ENCODE peak calls at places on chromosomes 5 and 9, in four cellular contexts. N is caudate nucleus; G is stimulated activated naive CD4-positive, alpha-beta T cell treated with Interleukin-2 at 50 U/mL for 16 hours; U is HCEC 1CT. M is an unnamed sample.

GRCh38 chr5:176737746-176738699 is 72.3 kb upstream of the UNC5A start:
- DNase-seq in N (no peak), G (no peak), U (no peak), M (no peak)

GRCh38 chr9:131810351-131811170 is 70.7 kb upstream of the RAPGEF1 start:
- DNase-seq in N (no peak), U (no peak), G (no peak), M (no peak)

GRCh38 chr5:61055434-61056006 is 106.7 kb downstream of the SMIM15 start:
- DNase-seq in N (no peak), U (peak), G (no peak), M (peak)

GRCh38 chr5:110463116-110463515 is 263.4 kb downstream of the TMEM232 start:
- DNase-seq in U (peak), N (no peak), G (no peak), M (no peak)

GRCh38 chr5:151659001-151659754 is 27.5 kb downstream of the SPARC start:
- DNase-seq in U (peak), N (peak), G (peak), M (peak)

GRCh38 chr5:117713585-117714198 is 1139.1 kb upstream of the SEMA6A start:
- DNase-seq in N (no peak), U (no peak), G (no peak), M (peak)

GRCh38 chr9:34179528-34180138 is 790 bp downstream of the UBAP1 start:
- DNase-seq in N (no peak), G (no peak), U (peak), M (peak)

GRCh38 chr5:32074401-32074800 is 99.7 kb downstream of the GOLPH3 start:
- DNase-seq in N (no peak), G (no peak), U (no peak), M (no peak)

GRCh38 chr9:34405719-34406118 is 29.0 kb upstream of the MYORG start:
- DNase-seq in G (no peak), N (no peak), U (peak), M (peak)

GRCh38 chr5:52947208-52947607 is 41.9 kb upstream of the ITGA2 start:
- DNase-seq in U (peak), G (no peak), N (no peak), M (no peak)

GRCh38 chr9:129701549-129701948 is 36.1 kb downstream of the PRRX2 start:
- DNase-seq in G (no peak), N (no peak), U (no peak), M (no peak)

GRCh38 chr9:137180491-137180890 is 7.9 kb downstream of the ANAPC2 start:
- DNase-seq in N (no peak), G (no peak), U (no peak), M (no peak)

GRCh38 chr5:144198386-144198785 is 27.7 kb downstream of the KCTD16 start:
- DNase-seq in N (no peak), G (no peak), U (peak), M (peak)

GRCh38 chr5:154901276-154901675 is 36.7 kb downstream of the GEMIN5 start:
- DNase-seq in U (no peak), G (no peak), N (no peak), M (peak)

GRCh38 chr5:180723936-180724335 is 15.9 kb downstream of the OR2Y1 start:
- DNase-seq in G (no peak), U (no peak), N (no peak), M (no peak)

GRCh38 chr5:100706796-100707195 is 171.6 kb downstream of the FAM174A start:
- DNase-seq in G (no peak), N (no peak), U (peak), M (peak)

GRCh38 chr5:133846478-133847226 is 121.8 kb downstream of the C5orf15 start:
- DNase-seq in G (no peak), U (no peak), N (no peak), M (no peak)

GRCh38 chr5:112861638-112861985 is 525 bp downstream of the SRP19 start:
- DNase-seq in G (no peak), U (no peak), N (no peak), M (no peak)

GRCh38 chr9:126947529-126947928 is 32.9 kb downstream of the RALGPS1 start:
- DNase-seq in G (no peak), N (no peak), U (no peak), M (no peak)

M was measured in fibroblast of mammary gland.